ENCODE peak calls at places on chromosomes 11 and 22, in six cellular contexts. One of them, this sample, is unnamed.

GRCh38 chr22:27405672-27406388 is 395.7 kb downstream of the MN1 start:
- DNase-seq in ovary: peak; percentile 48
- DNase-seq in transverse colon: peak; percentile 57
- DNase-seq in upper lobe of left lung: no peak
- DNase-seq in tibial nerve: peak; percentile 44
- DNase-seq in A549: peak; percentile 55
- DNase-seq in this sample: peak; percentile 73

GRCh38 chr11:22466351-22466750 is 128.2 kb downstream of the SLC17A6 start:
- DNase-seq in tibial nerve: no peak
- DNase-seq in upper lobe of left lung: no peak
- DNase-seq in ovary: no peak
- DNase-seq in A549: no peak
- DNase-seq in transverse colon: no peak
- DNase-seq in this sample: no peak

GRCh38 chr11:74927496-74927895 is 21.4 kb downstream of the XRRA1 start:
- DNase-seq in transverse colon: no peak
- DNase-seq in ovary: no peak
- DNase-seq in A549: no peak
- DNase-seq in upper lobe of left lung: no peak
- DNase-seq in tibial nerve: no peak
- DNase-seq in this sample: no peak

GRCh38 chr22:44351685-44352377 is 39.1 kb upstream of the SHISAL1 start:
- DNase-seq in transverse colon: peak; percentile 54
- DNase-seq in tibial nerve: no peak
- DNase-seq in ovary: peak; percentile 79
- DNase-seq in A549: peak; percentile 38
- DNase-seq in upper lobe of left lung: no peak
- DNase-seq in this sample: no peak

GRCh38 chr11:995752-996420 is 40.6 kb downstream of the MUC6 start:
- DNase-seq in ovary: no peak
- DNase-seq in tibial nerve: no peak
- DNase-seq in A549: no peak
- DNase-seq in transverse colon: no peak
- DNase-seq in upper lobe of left lung: no peak
- DNase-seq in this sample: no peak

GRCh38 chr11:31968774-31969433 is 122.0 kb upstream of the RCN1 start:
- DNase-seq in A549: no peak
- DNase-seq in transverse colon: no peak
- DNase-seq in tibial nerve: no peak
- DNase-seq in ovary: no peak
- DNase-seq in upper lobe of left lung: no peak
- DNase-seq in this sample: no peak

GRCh38 chr22:46076651-46077339 is 73.5 kb upstream of the PPARA start:
- DNase-seq in upper lobe of left lung: peak; percentile 33
- DNase-seq in A549: no peak
- DNase-seq in ovary: peak; percentile 48
- DNase-seq in transverse colon: peak; percentile 28
- DNase-seq in tibial nerve: no peak
- DNase-seq in this sample: peak; percentile 59

GRCh38 chr11:122882809-122883681 is 486 bp downstream of the JHY start:
- DNase-seq in tibial nerve: peak; percentile 32
- DNase-seq in transverse colon: peak; percentile 74
- DNase-seq in upper lobe of left lung: peak; percentile 57
- DNase-seq in A549: peak; percentile 60
- DNase-seq in ovary: peak; percentile 42
- DNase-seq in this sample: peak; percentile 49

GRCh38 chr11:128232588-128232987 is 354.8 kb downstream of the ETS1 start:
- DNase-seq in upper lobe of left lung: no peak
- DNase-seq in A549: no peak
- DNase-seq in ovary: no peak
- DNase-seq in tibial nerve: no peak
- DNase-seq in transverse colon: no peak
- DNase-seq in this sample: no peak

GRCh38 chr11:77734890-77735289 is 85.6 kb downstream of the RSF1 start:
- DNase-seq in transverse colon: no peak
- DNase-seq in tibial nerve: no peak
- DNase-seq in A549: no peak
- DNase-seq in upper lobe of left lung: no peak
- DNase-seq in ovary: no peak
- DNase-seq in this sample: no peak

DNA sequence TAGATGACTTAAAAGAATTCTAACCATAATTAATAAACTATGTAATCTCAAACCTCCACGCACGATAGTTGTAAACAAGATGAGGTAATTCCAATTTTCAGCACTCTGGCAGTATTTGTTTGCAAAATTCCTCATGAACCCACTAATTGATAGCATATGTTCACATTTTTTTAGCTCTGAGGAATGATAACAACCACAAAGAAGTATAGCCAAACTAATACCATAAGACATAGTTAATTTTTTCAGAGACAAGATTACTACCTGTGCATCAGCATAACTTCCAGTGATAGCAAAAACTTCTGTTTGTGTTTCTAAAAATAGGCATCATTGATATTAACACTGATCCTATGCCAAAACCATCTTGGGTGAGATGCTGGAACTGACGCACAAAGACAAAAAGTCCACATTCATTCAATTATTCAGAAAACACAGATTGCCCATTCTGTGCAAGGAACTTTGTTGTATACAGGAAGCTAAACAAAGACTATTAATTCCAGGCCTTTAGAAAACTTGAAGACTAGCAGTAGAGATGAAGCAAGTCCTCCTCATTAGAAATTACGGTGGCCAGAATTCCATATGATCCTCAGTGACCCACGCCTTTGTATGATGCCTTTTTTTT is 57.7 kb downstream of the PDGFD start:
- DNase-seq in A549: no peak
- DNase-seq in transverse colon: no peak
- DNase-seq in ovary: no peak
- DNase-seq in upper lobe of left lung: no peak
- DNase-seq in tibial nerve: no peak
- DNase-seq in this sample: no peak
- TF ChIP-seq EP300 in A549: no peak
- TF ChIP-seq EP300 in transverse colon: no peak
- TF ChIP-seq EP300 in ovary: no peak
- TF ChIP-seq EP300 in upper lobe of left lung: no peak
- TF ChIP-seq EP300 in tibial nerve: no peak
- TF ChIP-seq EP300 in this sample: no peak

DNA sequence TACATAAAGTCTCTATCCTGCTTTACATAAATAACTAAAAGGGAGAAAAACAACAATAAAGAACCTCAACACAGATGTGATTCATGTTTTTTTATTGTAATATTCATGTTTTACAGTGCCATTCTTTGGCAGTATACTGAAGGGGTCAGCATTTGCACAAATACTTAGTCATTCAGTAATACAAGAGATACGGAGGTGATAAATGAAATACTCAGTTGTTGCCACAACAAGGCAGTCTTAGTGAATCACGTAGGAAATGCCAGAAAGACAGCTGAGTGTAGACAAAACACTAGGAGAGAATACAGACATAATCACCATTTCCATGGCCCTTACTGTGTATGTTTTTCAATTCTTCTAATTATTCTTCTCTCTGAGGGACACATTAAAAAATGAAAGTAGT is 910.4 kb downstream of the METTL15 start:
- DNase-seq in transverse colon: no peak
- DNase-seq in A549: peak; percentile 49
- DNase-seq in tibial nerve: no peak
- DNase-seq in upper lobe of left lung: no peak
- DNase-seq in ovary: no peak
- DNase-seq in this sample: no peak
- H3K27ac ChIP-seq in transverse colon: no peak overlapping the region
- H3K27ac ChIP-seq in A549: peak overlapping the region; percentile 77
- H3K27ac ChIP-seq in tibial nerve: no peak overlapping the region
- H3K27ac ChIP-seq in upper lobe of left lung: no peak overlapping the region
- H3K27ac ChIP-seq in ovary: no peak overlapping the region
- H3K27ac ChIP-seq in this sample: no peak overlapping the region

GRCh38 chr11:12377824-12378593 is 638 bp downstream of the PARVA start:
- DNase-seq in tibial nerve: peak; percentile 52
- DNase-seq in ovary: peak; percentile 73
- DNase-seq in transverse colon: peak; percentile 86
- DNase-seq in upper lobe of left lung: peak; percentile 79
- DNase-seq in A549: peak; percentile 50
- DNase-seq in this sample: peak; percentile 73
- TF ChIP-seq POLR2A in tibial nerve: peak; percentile 29
- TF ChIP-seq POLR2A in ovary: no peak
- TF ChIP-seq POLR2A in transverse colon: peak; percentile 17
- TF ChIP-seq POLR2A in upper lobe of left lung: no peak
- TF ChIP-seq POLR2A in A549: peak; percentile 10
- TF ChIP-seq POLR2A in this sample: no peak

GRCh38 chr11:101618691-101619090 is 34.9 kb upstream of the TRPC6 start:
- DNase-seq in A549: no peak
- DNase-seq in ovary: no peak
- DNase-seq in transverse colon: no peak
- DNase-seq in upper lobe of left lung: no peak
- DNase-seq in tibial nerve: no peak
- DNase-seq in this sample: no peak

GRCh38 chr11:101617735-101618332 is 34.0 kb upstream of the TRPC6 start:
- DNase-seq in tibial nerve: no peak
- DNase-seq in transverse colon: no peak
- DNase-seq in A549: no peak
- DNase-seq in upper lobe of left lung: no peak
- DNase-seq in ovary: no peak
- DNase-seq in this sample: no peak

DNA sequence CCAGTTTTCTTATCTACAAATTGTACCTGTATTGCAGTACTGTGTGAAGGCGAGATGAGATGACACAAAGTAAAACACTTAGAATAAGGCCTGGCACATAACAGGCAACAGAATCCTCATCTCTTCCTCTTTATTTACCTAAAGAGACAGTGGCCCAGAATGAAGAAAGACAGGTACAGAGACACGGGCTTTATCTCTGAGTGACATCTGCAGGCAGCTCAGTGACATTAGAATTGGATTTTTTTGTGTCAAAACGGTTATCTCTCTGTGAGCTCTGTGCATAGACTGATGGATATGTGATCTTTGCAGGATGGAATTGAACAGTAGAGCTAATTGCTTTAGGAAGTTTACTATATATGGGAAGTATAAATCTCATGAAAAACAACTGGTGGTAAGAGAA is 36.2 kb upstream of the TRPC6 start:
- DNase-seq in transverse colon: no peak
- DNase-seq in tibial nerve: no peak
- DNase-seq in ovary: no peak
- DNase-seq in upper lobe of left lung: no peak
- DNase-seq in A549: no peak
- DNase-seq in this sample: no peak
- TF ChIP-seq EP300 in transverse colon: no peak
- TF ChIP-seq EP300 in tibial nerve: no peak
- TF ChIP-seq EP300 in ovary: no peak
- TF ChIP-seq EP300 in upper lobe of left lung: no peak
- TF ChIP-seq EP300 in A549: no peak
- TF ChIP-seq EP300 in this sample: no peak

DNA sequence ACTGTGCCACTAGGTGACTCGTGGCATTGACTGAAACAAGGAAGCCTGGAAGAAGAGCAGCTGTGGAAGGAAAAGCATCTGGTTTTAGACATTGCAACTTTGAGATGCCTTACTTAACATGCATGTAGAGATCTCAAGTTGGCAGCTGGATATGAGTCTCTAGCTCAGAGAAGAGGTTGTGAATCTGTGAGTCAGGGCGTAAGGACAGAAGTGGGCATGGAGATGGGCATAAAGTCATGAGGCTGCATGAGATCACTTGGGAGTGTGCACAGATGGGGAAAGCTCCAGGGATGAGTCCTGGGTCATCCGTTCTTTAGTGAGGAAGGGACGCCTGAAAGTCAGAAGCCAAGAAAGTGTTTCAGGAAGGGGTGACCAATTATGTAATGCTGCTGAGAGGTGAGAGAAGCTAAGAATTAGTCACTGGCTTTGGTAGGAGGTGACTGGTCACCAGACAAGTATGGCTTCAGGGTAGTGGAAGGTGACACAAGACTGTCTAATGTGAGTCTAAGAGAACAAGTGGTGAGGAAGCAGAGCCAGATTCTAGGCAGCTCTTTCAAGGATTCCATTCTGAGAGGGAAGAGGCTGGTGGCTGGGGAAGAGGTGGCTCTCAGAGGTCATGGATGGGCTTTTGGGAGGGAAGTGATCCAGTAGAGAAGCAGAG is 6.7 kb downstream of the ACP2 start:
- DNase-seq in transverse colon: no peak
- DNase-seq in ovary: no peak
- DNase-seq in tibial nerve: no peak
- DNase-seq in A549: no peak
- DNase-seq in upper lobe of left lung: no peak
- DNase-seq in this sample: no peak
- H3K27ac ChIP-seq in transverse colon: no peak overlapping the region
- H3K27ac ChIP-seq in ovary: no peak overlapping the region
- H3K27ac ChIP-seq in tibial nerve: no peak overlapping the region
- H3K27ac ChIP-seq in A549: no peak overlapping the region
- H3K27ac ChIP-seq in upper lobe of left lung: no peak overlapping the region
- H3K27ac ChIP-seq in this sample: no peak overlapping the region

GRCh38 chr11:47715082-47715669 is at the start of gene AGBL2:
- DNase-seq in ovary: peak; percentile 68
- DNase-seq in transverse colon: peak; percentile 89
- DNase-seq in A549: peak; percentile 82
- DNase-seq in upper lobe of left lung: peak; percentile 83
- DNase-seq in tibial nerve: peak; percentile 44
- DNase-seq in this sample: peak; percentile 76
- TF ChIP-seq POLR2A in ovary: peak; percentile 40
- TF ChIP-seq POLR2A in transverse colon: peak; percentile 79
- TF ChIP-seq POLR2A in A549: peak; percentile 90
- TF ChIP-seq POLR2A in upper lobe of left lung: no peak
- TF ChIP-seq POLR2A in tibial nerve: no peak
- TF ChIP-seq POLR2A in this sample: no peak